ENCODE peak calls at places on chromosomes 5 and 9, in seven cellular contexts. M is right lobe of liver, U is glutamatergic neuron, B is HL-60, N is mesothelial cell of epicardium, C is AG10803, A is stomach. H is an unnamed sample.

GRCh38 chr5:150107909-150108447 is 21.6 kb upstream of the CSF1R start:
- DNase-seq in M (no peak), U (no peak), B (no peak), N (no peak), C (peak), A (peak), H (no peak)

GRCh38 chr5:151611127-151611775 is 20.1 kb upstream of the FAT2 start:
- DNase-seq in M (no peak), U (no peak), B (no peak), N (no peak), C (no peak), A (no peak), H (no peak)

GRCh38 chr9:100869321-100869720 is 159.2 kb upstream of the PLPPR1 start:
- DNase-seq in M (no peak), U (no peak), B (no peak), N (no peak), C (no peak), A (no peak), H (no peak)

GRCh38 chr9:93223241-93224180 is 39.6 kb downstream of the WNK2 start:
- DNase-seq in M (no peak), U (peak), B (no peak), N (no peak), C (peak), A (no peak), H (no peak)

GRCh38 chr9:93673271-93673843 is 97.0 kb downstream of the PHF2 start:
- DNase-seq in M (peak), U (no peak), B (no peak), N (peak), C (peak), A (peak), H (peak)

GRCh38 chr5:73950441-73950873 is 324.5 kb downstream of the ARHGEF28 start:
- DNase-seq in M (no peak), U (no peak), B (no peak), N (no peak), C (peak), A (no peak), H (no peak)

GRCh38 chr5:39315995-39316394 is 48.3 kb downstream of the C9 start:
- DNase-seq in M (no peak), U (no peak), B (no peak), N (no peak), C (no peak), A (no peak), H (no peak)

GRCh38 chr5:37799865-37800421 is 39.9 kb downstream of the GDNF start:
- DNase-seq in M (no peak), U (no peak), B (no peak), N (no peak), C (no peak), A (no peak), H (no peak)

GRCh38 chr5:1402611-1403255 is 42.5 kb downstream of the SLC6A3 start:
- DNase-seq in M (no peak), U (peak), B (no peak), N (no peak), C (no peak), A (no peak), H (no peak)

GRCh38 chr5:104909803-104910202 is 1347.2 kb upstream of the NUDT12 start:
- DNase-seq in M (no peak), U (no peak), B (no peak), N (no peak), C (no peak), A (no peak), H (no peak)

GRCh38 chr5:124315746-124316415 is 430.6 kb downstream of the ZNF608 start:
- DNase-seq in M (no peak), U (no peak), B (no peak), N (no peak), C (no peak), A (no peak), H (no peak)

GRCh38 chr5:83540105-83540504 is 68.6 kb downstream of the VCAN start:
- DNase-seq in M (no peak), U (no peak), B (no peak), N (no peak), C (peak), A (no peak), H (no peak)

GRCh38 chr9:125142560-125143376 is 560 bp downstream of the SCAI start:
- DNase-seq in M (no peak), U (no peak), B (no peak), N (no peak), C (no peak), A (no peak), H (peak)

GRCh38 chr9:125985142-125985997 is 238.2 kb downstream of the PBX3 start:
- DNase-seq in M (no peak), U (no peak), B (no peak), N (peak), C (no peak), A (no peak), H (no peak)

GRCh38 chr5:96582343-96582742 is 79.8 kb upstream of the CAST start:
- DNase-seq in M (no peak), U (peak), B (no peak), N (no peak), C (no peak), A (no peak), H (no peak)

GRCh38 chr5:380701-381309 is 59.3 kb downstream of the AHRR start:
- DNase-seq in M (no peak), U (no peak), B (no peak), N (no peak), C (peak), A (no peak), H (no peak)

GRCh38 chr5:159099049-159099760 is 511 bp downstream of the EBF1 start:
- DNase-seq in M (peak), U (peak), B (no peak), N (peak), C (peak), A (no peak), H (no peak)

GRCh38 chr5:159100928-159101646 is 1.4 kb upstream of the EBF1 start:
- DNase-seq in M (no peak), U (no peak), B (no peak), N (no peak), C (peak), A (no peak), H (no peak)

GRCh38 chr5:159098285-159099048 is 1.2 kb downstream of the EBF1 start:
- DNase-seq in M (no peak), U (no peak), B (no peak), N (no peak), C (no peak), A (no peak), H (no peak)

GRCh38 chr5:159101689-159102088 is 2.0 kb upstream of the EBF1 start:
- DNase-seq in M (no peak), U (no peak), B (no peak), N (no peak), C (peak), A (no peak), H (no peak)

DNA sequence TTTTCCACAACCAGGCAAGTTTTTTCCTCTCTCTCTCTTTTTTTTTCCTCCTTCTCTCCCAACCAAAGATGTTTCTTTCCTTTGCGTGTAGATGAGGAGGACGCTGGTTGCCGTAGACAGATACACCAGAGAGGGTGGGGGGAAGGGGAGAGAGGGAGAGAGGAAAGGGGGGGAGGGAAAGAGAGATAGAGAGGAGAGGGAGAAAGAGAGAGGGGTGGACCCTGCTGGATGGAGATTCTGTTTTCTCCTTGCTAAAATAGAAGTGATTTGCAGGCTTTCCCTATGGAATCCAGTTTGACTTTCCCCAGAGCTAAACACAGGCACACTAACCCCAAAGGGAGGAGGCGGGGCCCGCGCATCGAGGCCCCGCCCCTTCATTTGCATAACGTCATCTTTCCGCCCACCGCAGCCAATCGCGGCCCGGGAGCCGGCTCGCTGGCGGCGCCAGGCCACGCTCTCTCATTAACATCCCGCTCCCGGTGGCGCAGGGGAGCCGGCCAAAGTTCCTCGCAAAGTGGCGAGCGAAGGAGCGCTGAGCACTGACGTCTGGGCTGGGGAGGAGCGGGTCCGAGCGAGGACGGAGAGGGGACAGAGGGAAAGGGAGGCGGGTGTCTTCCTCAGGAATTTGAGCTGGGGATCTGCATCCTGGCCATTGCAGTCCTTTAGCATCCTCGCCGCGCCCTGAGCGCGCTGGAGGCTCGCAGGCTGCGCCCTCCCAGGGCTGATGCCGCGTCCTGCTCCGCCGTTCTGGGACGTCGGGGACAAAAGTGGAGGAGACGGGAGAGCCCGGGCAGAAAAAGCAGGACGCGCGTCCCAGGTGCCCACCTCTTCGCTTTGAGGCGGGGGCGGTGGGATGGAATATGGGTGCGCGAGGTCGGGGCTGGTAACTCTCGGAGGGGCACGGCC is 559 bp upstream of the EBF1 start:
- DNase-seq in M (peak), U (peak), B (no peak), N (peak), C (peak), A (peak), H (peak)
- TF ChIP-seq CTCF in M (no peak), U (no peak), B (no peak), N (no peak), C (peak), A (no peak), H (no peak)

DNA sequence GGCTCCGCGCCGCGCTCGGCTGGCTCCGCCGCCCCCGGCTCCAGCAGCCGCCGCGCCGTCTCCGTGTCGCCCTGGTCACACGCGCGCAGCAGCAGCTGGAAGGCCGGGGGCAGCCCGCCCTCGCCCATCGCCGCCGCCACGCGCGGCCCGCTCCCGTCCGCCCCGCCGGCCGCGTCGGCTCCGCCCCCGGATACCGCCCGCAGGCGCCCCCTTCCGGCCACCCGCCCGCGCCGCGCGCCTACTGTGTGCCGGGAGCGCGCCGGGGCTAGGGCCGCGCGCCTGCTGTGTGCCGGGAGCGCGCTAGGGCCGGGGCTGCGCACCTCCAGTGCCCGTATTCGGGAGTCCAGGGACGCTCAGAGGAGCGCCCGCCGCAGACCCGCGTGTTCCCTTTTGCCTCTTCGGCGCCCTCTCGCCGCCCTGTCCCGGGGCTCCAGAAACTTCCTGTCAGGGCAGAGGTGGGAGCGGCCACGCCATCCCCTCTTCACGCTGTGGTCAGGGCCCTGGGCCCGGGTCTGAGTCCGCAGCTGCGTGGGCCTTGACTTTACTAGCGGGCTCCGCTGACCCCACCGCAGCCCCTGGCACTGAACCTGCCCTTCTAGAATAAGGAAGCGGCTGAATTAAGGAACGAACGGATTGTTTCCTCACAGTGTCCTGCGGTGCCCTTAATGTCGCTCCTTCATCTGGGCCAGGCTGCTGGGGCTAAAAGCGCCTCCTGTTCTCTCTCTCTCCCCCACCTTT is at the start of gene ANKS6:
- DNase-seq in M (peak), U (peak), B (peak), N (peak), C (peak), A (peak), H (peak)
- TF ChIP-seq CTCF in M (peak), U (peak), B (no peak), N (peak), C (peak), A (no peak), H (peak)

DNA sequence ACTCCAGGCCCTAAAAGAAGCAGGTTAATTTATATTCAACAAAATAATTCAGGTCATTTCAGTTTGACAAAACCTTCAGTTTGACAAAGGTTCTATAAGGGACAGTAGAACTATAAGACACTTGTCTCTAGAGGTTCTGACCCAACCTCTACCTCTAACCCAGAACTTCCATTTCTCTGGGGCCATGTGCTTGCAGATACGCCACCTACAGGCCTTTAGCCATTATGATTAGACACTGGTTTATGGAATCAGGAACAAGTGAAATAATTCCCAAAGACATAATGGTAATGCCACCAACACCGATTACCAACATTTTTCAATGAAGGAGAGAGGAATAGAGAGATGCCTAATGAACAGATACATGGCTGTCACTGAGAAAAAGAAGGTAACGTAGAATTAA is 733.9 kb downstream of the PRELID2 start:
- DNase-seq in M (no peak), U (no peak), B (no peak), N (no peak), C (no peak), A (no peak), H (no peak)
- TF ChIP-seq CTCF in M (peak), U (peak), B (no peak), N (no peak), C (peak), A (no peak), H (peak)

DNA sequence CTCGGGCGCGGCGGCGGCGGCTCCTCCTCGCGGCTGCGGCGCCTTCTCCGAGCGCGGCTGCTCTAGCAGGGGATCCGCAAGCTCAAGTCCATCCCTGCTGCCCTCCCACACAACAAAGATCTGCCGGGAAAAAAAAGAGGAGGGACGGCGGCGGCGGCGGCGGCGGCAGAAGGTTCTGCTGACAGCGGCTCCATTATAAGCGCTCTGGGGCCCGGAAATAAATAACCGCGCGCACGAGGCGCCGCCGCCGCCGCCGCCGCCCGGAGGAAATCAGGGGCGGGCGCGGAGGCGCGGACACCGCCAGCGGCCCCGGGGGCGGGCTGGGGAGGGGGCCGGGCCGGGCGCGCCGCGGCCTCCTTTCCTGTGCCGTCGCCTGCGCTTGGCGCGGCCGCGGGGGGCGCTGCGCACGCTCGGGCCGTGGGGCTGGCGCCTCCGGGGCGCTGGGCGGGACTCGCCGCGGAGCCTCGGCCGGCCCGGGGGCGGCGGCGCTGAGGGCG is at the start of gene ANKH:
- DNase-seq in M (peak), U (peak), B (no peak), N (peak), C (peak), A (peak), H (peak)
- TF ChIP-seq CTCF in M (no peak), U (no peak), B (no peak), N (no peak), C (peak), A (no peak), H (peak)

GRCh38 chr9:17813798-17814197 is 234.9 kb downstream of the SH3GL2 start:
- DNase-seq in M (no peak), U (no peak), B (no peak), N (no peak), C (no peak), A (no peak), H (no peak)

GRCh38 chr9:17807670-17808282 is 228.9 kb downstream of the SH3GL2 start:
- DNase-seq in M (peak), U (no peak), B (no peak), N (no peak), C (no peak), A (peak), H (no peak)

GRCh38 chr9:17810293-17810692 is 231.4 kb downstream of the SH3GL2 start:
- DNase-seq in M (no peak), U (no peak), B (no peak), N (no peak), C (no peak), A (no peak), H (no peak)

GRCh38 chr9:17810728-17811634 is 232.1 kb downstream of the SH3GL2 start:
- DNase-seq in M (peak), U (peak), B (peak), N (peak), C (peak), A (peak), H (peak)
- TF ChIP-seq CTCF in M (peak), U (peak), B (peak), N (peak), C (peak), A (no peak), H (peak)

GRCh38 chr9:127976943-127977871 is 3.6 kb downstream of the EEIG1 start:
- DNase-seq in M (no peak), U (no peak), B (no peak), N (no peak), C (no peak), A (no peak), H (no peak)

GRCh38 chr9:127979333-127980055 is 1.3 kb downstream of the EEIG1 start:
- DNase-seq in M (peak), U (peak), B (no peak), N (peak), C (peak), A (peak), H (peak)

GRCh38 chr9:127976498-127976897 is 4.3 kb downstream of the EEIG1 start:
- DNase-seq in M (no peak), U (no peak), B (no peak), N (no peak), C (no peak), A (peak), H (no peak)

GRCh38 chr9:127979015-127979332 is 1.8 kb downstream of the EEIG1 start:
- DNase-seq in M (no peak), U (no peak), B (no peak), N (no peak), C (no peak), A (no peak), H (no peak)

DNA sequence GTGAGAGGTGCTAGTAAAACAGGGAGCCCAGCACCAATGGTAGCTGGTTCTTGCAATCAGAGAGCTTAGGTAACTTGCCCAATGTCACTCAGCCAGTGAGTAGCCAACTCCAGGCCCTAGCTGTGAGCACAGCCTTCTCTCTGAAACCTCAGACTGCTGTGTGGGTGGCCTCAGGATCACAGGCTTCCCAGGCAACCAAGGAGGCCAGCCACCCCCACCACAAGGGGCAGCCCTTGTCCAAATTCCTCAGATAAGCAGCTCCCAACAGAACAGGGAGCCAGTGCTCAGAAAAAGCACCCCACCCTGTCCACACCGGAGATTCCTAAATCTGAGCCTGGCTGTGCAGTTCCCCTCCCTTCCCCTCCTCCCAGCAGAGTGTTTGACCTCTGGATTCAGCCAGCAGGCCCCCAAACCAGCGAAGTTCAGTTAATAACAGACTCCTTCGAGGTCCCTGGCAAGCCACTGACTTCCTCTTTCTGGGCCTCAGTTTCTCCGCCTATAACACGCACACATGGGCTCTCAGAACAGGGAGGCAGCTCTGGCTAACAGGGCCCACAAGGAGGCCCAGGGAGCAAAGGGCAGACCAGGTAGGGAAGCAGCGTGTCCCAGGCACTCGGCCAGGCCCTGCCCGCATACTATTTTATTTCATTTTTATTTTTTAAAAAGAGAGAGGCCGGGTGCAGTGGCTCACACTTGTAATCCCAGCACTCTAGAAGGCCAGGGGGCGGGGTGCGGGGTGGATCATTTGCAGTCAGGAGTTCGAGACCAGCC is 2.7 kb downstream of the EEIG1 start:
- DNase-seq in M (no peak), U (no peak), B (no peak), N (no peak), C (peak), A (peak), H (no peak)
- TF ChIP-seq CTCF in M (no peak), U (no peak), B (no peak), N (no peak), C (peak), A (no peak), H (peak)

H was measured in neural crest cell.